ENCODE peak calls at places on chromosomes 12 and 14, in ten cellular contexts. O is upper lobe of right lung; Y is breast epithelium; H is ovary; I is hepatocyte; B is AG04450; U is CD8-positive, alpha-beta T cell; L is uterus; T is suprapubic skin; G is left lung. X is an unnamed sample. For H3K9me3, the result is how much of the 10 kb centered on the place peaks cover.

GRCh38 chr12:85036241-85036707 is at the start of the genes LRRIQ1 and TSPAN19:
- DNase-seq in Y (peak), U (no peak), H (peak), L (peak), T (peak), I (peak), B (peak), G (peak), O (peak), X (peak)

GRCh38 chr12:126706300-126706699 is 1560.7 kb upstream of the TMEM132C start:
- DNase-seq in G (no peak), O (no peak), L (no peak), T (no peak), Y (no peak), B (no peak), U (no peak), H (no peak), I (peak), X (no peak)

GRCh38 chr14:27175489-27175888 is 577.7 kb upstream of the NOVA1 start:
- DNase-seq in U (no peak), Y (no peak), H (no peak), G (no peak), O (no peak), B (no peak), I (no peak), T (no peak), L (no peak), X (no peak)

GRCh38 chr12:31589582-31589895 is 1.4 kb downstream of the DENND5B start:
- DNase-seq in B (no peak), H (peak), G (peak), T (peak), U (no peak), Y (no peak), I (no peak), O (peak), L (no peak), X (no peak)

GRCh38 chr12:180445-180844 is 33.5 kb downstream of the SLC6A12 start:
- DNase-seq in B (no peak), U (no peak), G (peak), O (peak), L (no peak), T (no peak), Y (no peak), H (no peak), I (no peak), X (no peak)

GRCh38 chr12:111367661-111368221 is 1.2 kb downstream of the PHETA1 start:
- DNase-seq in B (no peak), T (no peak), G (no peak), L (no peak), H (no peak), I (peak), Y (no peak), U (no peak), O (no peak), X (no peak)

GRCh38 chr14:76237349-76237990 is 85.7 kb downstream of the GPATCH2L start:
- DNase-seq in U (no peak), L (no peak), B (no peak), T (no peak), H (no peak), G (no peak), Y (no peak), O (no peak), I (no peak), X (no peak)

GRCh38 chr12:64006211-64006610 is 161.7 kb downstream of the SRGAP1 start:
- DNase-seq in O (no peak), L (no peak), U (no peak), Y (no peak), I (peak), T (no peak), H (no peak), G (no peak), B (no peak), X (no peak)

GRCh38 chr12:113400362-113400761 is 3.3 kb downstream of the SDS start:
- DNase-seq in T (no peak), I (no peak), U (no peak), H (no peak), Y (no peak), L (no peak), G (no peak), O (no peak), B (no peak), X (no peak)

GRCh38 chr14:99098199-99098598 is 173.8 kb downstream of the BCL11B start:
- DNase-seq in L (no peak), H (no peak), Y (no peak), U (no peak), I (no peak), T (no peak), G (no peak), O (no peak), B (no peak), X (no peak)

GRCh38 chr14:55386037-55386798 is 25.4 kb downstream of the ATG14 start:
- DNase-seq in L (no peak), Y (no peak), G (no peak), H (no peak), I (no peak), T (no peak), U (no peak), O (no peak), B (no peak), X (no peak)

GRCh38 chr14:23633160-23633701 is 2.9 kb upstream of the DHRS2 start:
- DNase-seq in L (no peak), G (no peak), I (peak), O (no peak), Y (no peak), H (no peak), T (no peak), U (no peak), B (no peak), X (no peak)

GRCh38 chr14:75418779-75419768 is 8.7 kb upstream of the JDP2 start:
- DNase-seq in H (no peak), O (peak), I (peak), L (no peak), T (no peak), B (no peak), U (no peak), G (no peak), Y (no peak), X (peak)

GRCh38 chr12:21438643-21439042 is 1.2 kb downstream of the PYROXD1 start:
- DNase-seq in T (no peak), L (no peak), O (no peak), G (no peak), H (no peak), I (no peak), Y (no peak), B (no peak), U (no peak), X (no peak)

GRCh38 chr12:46342562-46343033 is 30.0 kb downstream of the SLC38A2 start:
- DNase-seq in B (no peak), T (no peak), I (peak), U (no peak), L (no peak), H (no peak), O (no peak), G (no peak), Y (no peak), X (no peak)

GRCh38 chr12:38898001-38898684 is 7.2 kb downstream of the CPNE8 start:
- DNase-seq in G (no peak), L (no peak), H (no peak), I (no peak), B (no peak), U (no peak), O (no peak), Y (no peak), T (no peak), X (no peak)

GRCh38 chr12:109885616-109886015 is 5.3 kb upstream of the GLTP start:
- DNase-seq in L (no peak), Y (no peak), H (no peak), B (no peak), T (no peak), G (no peak), I (no peak), U (no peak), O (no peak), X (no peak)

GRCh38 chr14:22500954-22501353 is 88.1 kb downstream of the DAD1 start:
- DNase-seq in B (no peak), T (no peak), G (no peak), U (no peak), H (no peak), L (no peak), Y (no peak), I (no peak), O (no peak), X (no peak)

GRCh38 chr14:74945852-74946658 is 9.3 kb downstream of the PGF start:
- DNase-seq in H (peak), U (peak), B (no peak), O (peak), T (no peak), L (peak), I (peak), Y (no peak), G (peak), X (peak)

GRCh38 chr12:52171950-52172512 is 19.8 kb downstream of the KRT80 start:
- DNase-seq in Y (no peak), I (no peak), L (no peak), G (peak), U (no peak), H (no peak), B (no peak), O (peak), T (no peak), X (no peak)

GRCh38 chr14:34340226-34340625 is 121.8 kb downstream of the SPTSSA start:
- DNase-seq in H (no peak), B (no peak), O (no peak), I (no peak), U (no peak), T (no peak), G (no peak), L (no peak), Y (no peak), X (no peak)

GRCh38 chr12:29547151-29547561 is 49.7 kb upstream of the OVCH1 start:
- DNase-seq in I (no peak), T (no peak), U (no peak), G (no peak), Y (no peak), B (peak), O (no peak), L (no peak), H (no peak), X (no peak)

GRCh38 chr12:94545937-94546771 is 86.5 kb upstream of the CEP83 start:
- DNase-seq in I (peak), G (no peak), H (peak), O (no peak), T (no peak), U (no peak), Y (no peak), B (peak), L (peak), X (peak)

GRCh38 chr12:46490635-46491034 is 118.1 kb upstream of the SLC38A2 start:
- DNase-seq in G (no peak), Y (no peak), L (no peak), B (no peak), O (no peak), T (no peak), I (no peak), U (no peak), H (no peak), X (no peak)

GRCh38 chr14:50600849-50601248 is 40.9 kb downstream of the ATL1 start:
- DNase-seq in U (no peak), L (peak), I (peak), G (no peak), Y (no peak), T (no peak), O (no peak), B (no peak), H (no peak), X (no peak)

GRCh38 chr12:58750484-58750883 is 169.8 kb downstream of the LRIG3 start:
- DNase-seq in I (no peak), U (no peak), B (peak), H (no peak), L (no peak), O (no peak), G (no peak), Y (no peak), T (no peak), X (no peak)

GRCh38 chr14:75132374-75133086 is 5.7 kb upstream of the NEK9 start:
- DNase-seq in B (no peak), L (peak), U (no peak), Y (no peak), T (no peak), O (no peak), G (no peak), H (no peak), I (peak), X (no peak)

GRCh38 chr12:66217342-66217929 is 28.4 kb downstream of the IRAK3 start:
- DNase-seq in U (no peak), T (no peak), H (no peak), G (no peak), Y (no peak), I (no peak), B (no peak), O (no peak), L (no peak), X (no peak)

GRCh38 chr12:119838781-119839180 is 38.3 kb downstream of the CIT start:
- DNase-seq in O (no peak), I (no peak), U (no peak), T (no peak), Y (no peak), G (no peak), B (no peak), L (no peak), H (no peak), X (no peak)

GRCh38 chr14:100548295-100548655 is 38.9 kb downstream of the BEGAIN start:
- DNase-seq in T (no peak), O (no peak), L (no peak), U (no peak), G (no peak), I (no peak), B (no peak), H (no peak), Y (no peak), X (no peak)

GRCh38 chr14:65783101-65783500 is 370.6 kb downstream of the FUT8 start:
- DNase-seq in O (no peak), U (no peak), Y (no peak), B (no peak), T (no peak), L (no peak), I (no peak), G (no peak), H (no peak), X (no peak)

GRCh38 chr14:86858043-86858442 is 1134.9 kb downstream of the GALC start:
- DNase-seq in B (no peak), Y (no peak), I (no peak), H (no peak), G (no peak), U (no peak), T (no peak), L (no peak), O (no peak), X (no peak)

GRCh38 chr12:120528861-120529525 is at the start of gene COQ5:
- DNase-seq in G (peak), U (peak), Y (peak), I (peak), O (peak), B (peak), H (peak), L (peak), T (peak), X (no peak)

DNA sequence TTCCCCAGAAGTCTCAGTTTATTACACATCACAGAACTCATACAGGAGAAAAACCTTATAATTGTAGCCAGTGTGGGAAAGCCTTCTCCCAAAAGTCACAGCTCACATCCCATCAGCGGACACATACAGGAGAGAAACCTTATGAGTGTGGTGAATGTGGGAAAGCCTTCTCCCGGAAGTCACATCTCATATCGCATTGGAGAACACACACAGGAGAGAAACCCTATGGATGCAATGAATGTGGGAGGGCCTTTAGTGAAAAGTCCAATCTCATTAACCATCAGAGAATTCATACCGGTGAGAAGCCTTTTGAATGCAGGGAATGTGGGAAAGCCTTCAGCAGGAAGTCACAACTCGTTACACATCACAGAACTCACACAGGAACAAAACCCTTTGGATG is 20.1 kb downstream of the ZNF84 start:
- DNase-seq in L (no peak), H (no peak), Y (no peak), B (no peak), G (no peak), I (no peak), T (no peak), O (no peak), U (no peak), X (no peak)
- H3K9me3 ChIP-seq in L (half or more), H (under half), Y (half or more), B (under half), G (half or more), I (half or more), T (half or more), O (half or more), U (half or more), X (under half)

DNA sequence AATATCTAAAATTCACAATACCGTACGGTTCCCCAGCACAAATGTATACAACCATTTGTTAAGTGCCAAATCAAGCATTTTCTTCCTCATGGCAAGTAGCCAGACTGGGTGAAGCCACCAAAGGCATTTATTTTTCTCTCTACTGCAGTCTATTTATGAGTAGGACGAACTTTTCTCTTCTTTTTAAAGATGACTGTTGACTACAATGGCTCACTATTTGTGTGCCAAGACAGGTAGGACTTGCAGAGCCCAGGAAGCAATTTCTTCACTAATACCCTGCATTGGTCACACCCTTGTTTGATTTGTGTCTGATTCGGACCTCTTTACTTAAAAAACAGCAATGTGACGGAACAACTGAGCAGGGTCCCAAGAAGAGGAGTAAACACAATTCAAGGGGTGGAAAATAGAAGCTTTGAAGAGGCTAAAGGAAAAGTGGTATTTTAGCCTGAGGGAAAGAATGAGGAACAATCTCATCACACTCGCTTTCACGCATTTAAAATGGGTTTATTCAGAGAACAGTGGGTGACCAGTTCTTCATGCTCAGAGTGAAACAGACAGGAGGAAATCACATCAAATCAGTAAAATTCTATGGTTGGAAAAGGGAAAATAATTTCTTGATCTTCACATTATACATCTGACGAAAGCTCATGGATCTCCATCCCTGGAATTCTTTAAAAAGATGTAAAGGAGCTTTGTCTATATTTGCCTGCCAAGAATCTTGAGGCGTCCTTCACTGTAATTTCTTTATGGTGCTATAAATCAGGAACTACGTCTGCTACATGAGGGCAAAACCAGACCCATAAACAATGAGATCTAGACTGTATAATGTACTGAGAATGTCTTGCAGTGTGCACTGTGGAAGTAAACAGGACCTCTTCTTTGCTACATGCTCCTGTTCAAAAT is 183.8 kb downstream of the PPM1H start:
- DNase-seq in Y (no peak), T (no peak), H (no peak), G (no peak), B (no peak), L (no peak), O (no peak), I (no peak), U (no peak), X (no peak)
- H3K9me3 ChIP-seq in Y (under half), T (under half), H (under half), G (under half), B (under half), L (under half), O (under half), I (under half), U (under half), X (under half)

DNA sequence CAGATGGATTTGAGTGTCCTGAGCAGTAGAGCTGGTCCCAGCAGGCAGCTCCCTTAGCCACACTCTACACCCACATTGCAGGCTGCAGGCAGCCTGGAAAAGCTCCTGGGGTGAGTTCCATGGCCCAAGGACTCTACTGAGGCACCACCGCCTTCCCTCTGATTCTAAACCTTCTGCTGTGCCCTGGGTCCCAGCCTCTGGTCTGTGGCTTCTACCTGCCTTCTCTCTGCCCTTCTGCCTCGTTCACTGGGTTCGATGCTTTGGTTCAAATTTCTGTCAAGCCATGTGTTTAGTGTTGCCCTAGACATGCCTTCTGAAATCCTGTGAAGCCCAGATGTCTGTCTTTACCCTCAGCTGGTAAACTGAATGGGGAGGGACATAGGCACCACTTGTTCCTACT is 1.5 kb upstream of the FGF6 start:
- DNase-seq in O (no peak), Y (no peak), I (no peak), G (no peak), T (no peak), U (no peak), H (no peak), L (no peak), B (no peak), X (no peak)
- H3K9me3 ChIP-seq in O (under half), Y (under half), I (under half), G (under half), T (under half), U (under half), H (under half), L (under half), B (under half), X (under half)

GRCh38 chr12:34275129-34275528 is 252.8 kb downstream of the ALG10 start:
- DNase-seq in B (no peak), G (peak), O (no peak), Y (no peak), U (no peak), I (no peak), T (no peak), L (no peak), H (no peak), X (no peak)
- H3K9me3 ChIP-seq in B (under half), G (under half), O (under half), Y (under half), U (under half), I (under half), T (under half), L (under half), H (under half), X (under half)

GRCh38 chr14:68543516-68543915 is 249.4 kb downstream of the ZFP36L1 start:
- DNase-seq in I (no peak), L (no peak), B (no peak), U (no peak), Y (no peak), T (peak), O (no peak), G (no peak), H (no peak), X (no peak)
- H3K9me3 ChIP-seq in I (under half), L (under half), B (under half), U (under half), Y (under half), T (under half), O (under half), G (under half), H (under half), X (under half)

DNA sequence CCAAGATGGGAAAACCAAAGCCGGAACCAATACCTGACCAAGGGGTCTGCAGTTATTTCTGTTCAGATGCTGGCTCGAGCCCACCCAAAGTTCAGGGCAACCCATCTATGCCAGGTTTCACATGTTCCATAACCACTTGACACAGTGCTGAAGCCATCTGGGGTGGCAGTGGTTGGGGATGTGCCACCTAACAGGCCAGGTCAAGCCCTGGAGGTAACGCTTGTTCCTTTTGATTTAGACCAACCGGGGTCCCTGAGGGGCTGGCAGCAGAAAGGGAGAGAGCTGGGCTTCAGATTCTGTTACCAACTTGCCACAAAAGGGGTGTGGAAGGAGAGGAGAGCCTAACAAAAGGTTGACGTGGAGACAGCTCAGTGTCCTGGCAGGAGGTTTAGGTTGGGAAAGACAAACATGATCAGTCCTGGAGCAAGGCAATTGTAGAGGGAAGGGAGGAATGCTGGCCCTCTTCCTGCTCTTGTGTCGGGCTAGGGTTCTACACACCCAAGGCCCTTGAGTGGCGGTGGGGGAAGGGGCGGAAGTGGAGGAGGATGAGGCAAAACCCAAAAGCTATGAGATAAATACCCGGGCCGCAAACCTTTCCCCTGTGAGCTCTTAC is 31.9 kb downstream of the CACNA2D4 start:
- DNase-seq in H (no peak), T (no peak), G (no peak), Y (no peak), O (peak), L (no peak), U (no peak), B (no peak), I (no peak), X (no peak)
- H3K9me3 ChIP-seq in H (under half), T (under half), G (under half), Y (under half), O (under half), L (under half), U (under half), B (under half), I (under half), X (under half)

GRCh38 chr12:133108150-133108549 is 21.9 kb downstream of the ZNF891 start:
- DNase-seq in G (no peak), O (no peak), H (no peak), I (no peak), B (no peak), L (no peak), U (no peak), Y (no peak), T (no peak), X (no peak)
- H3K9me3 ChIP-seq in G (under half), O (half or more), H (half or more), I (half or more), B (half or more), L (half or more), U (half or more), Y (half or more), T (half or more), X (under half)

X was measured in iPS DF 6.9.